ENCODE peak calls at places on chromosomes 4 and X, in ten cellular contexts. G is posterior vena cava; V is body of pancreas; M is ELR; A is activated effector memory CD4-positive, alpha-beta T cell treated with Interleukin-2 at 50 U/mL for 16 hours; L is stimulated activated CD8-positive, alpha-beta memory T cell treated with anti-CD3 and anti-CD28 coated beads, Interleukin-4, amount 100 ng/mL, for 1 hour; B is stomach; I is naive thymus-derived CD8-positive, alpha-beta T cell; R is A549; Z is NCI-H2029. O is an unnamed sample.

GRCh38 chr4:6710282-6710681 is 617 bp upstream of the MRFAP1L1 start:
- DNase-seq in G (no peak), V (no peak), M (peak; percentile 13), A (no peak), L (no peak), B (no peak), I (no peak), R (no peak), Z (no peak), O (no peak)

GRCh38 chrX:68710870-68711576 is 63.6 kb downstream of the STARD8 start:
- DNase-seq in G (no peak), V (peak; percentile 45), M (peak; percentile 69), A (no peak), L (no peak), B (peak; percentile 52), I (no peak), R (peak; percentile 73), Z (no peak), O (peak; percentile 56)

GRCh38 chr4:168197926-168198325 is 105.6 kb downstream of the ANXA10 start:
- DNase-seq in G (no peak), V (no peak), M (no peak), A (no peak), L (no peak), B (no peak), I (no peak), R (no peak), Z (no peak), O (no peak)

GRCh38 chrX:116281106-116281505 is 110.6 kb downstream of the AGTR2 start:
- DNase-seq in G (no peak), V (no peak), M (no peak), A (no peak), L (no peak), B (no peak), I (no peak), R (no peak), Z (no peak), O (no peak)

GRCh38 chr4:133146574-133147198 is 2.4 kb upstream of the PCDH10 start:
- DNase-seq in G (peak; percentile 77), V (peak; percentile 47), M (peak; percentile 72), A (no peak), L (no peak), B (no peak), I (no peak), R (no peak), Z (no peak), O (peak; percentile 36)

GRCh38 chr4:43846111-43846587 is 602.5 kb downstream of the KCTD8 start:
- DNase-seq in G (peak; percentile 68), V (no peak), M (no peak), A (no peak), L (no peak), B (no peak), I (no peak), R (no peak), Z (no peak), O (no peak)

GRCh38 chrX:107562482-107562881 is 65.8 kb upstream of the PRPS1 start:
- DNase-seq in G (no peak), V (no peak), M (peak; percentile 76), A (no peak), L (no peak), B (no peak), I (no peak), R (no peak), Z (no peak), O (peak; percentile 22)

GRCh38 chr4:39324446-39324845 is 41.7 kb downstream of the RFC1 start:
- DNase-seq in G (no peak), V (no peak), M (no peak), A (no peak), L (no peak), B (no peak), I (no peak), R (no peak), Z (no peak), O (no peak)

GRCh38 chrX:149982310-149982709 is 44.0 kb upstream of the EOLA2 start:
- DNase-seq in G (no peak), V (no peak), M (no peak), A (no peak), L (no peak), B (no peak), I (no peak), R (no peak), Z (no peak), O (no peak)

GRCh38 chr4:103099691-103100392 is at the start of gene BDH2:
- DNase-seq in G (no peak), V (peak; percentile 53), M (peak; percentile 94), A (peak; percentile 1), L (no peak), B (peak; percentile 39), I (peak; percentile 35), R (peak; percentile 75), Z (peak; percentile 82), O (peak; percentile 26)

GRCh38 chr4:187608001-187608421 is 387.6 kb upstream of the ZFP42 start:
- DNase-seq in G (no peak), V (no peak), M (peak; percentile 78), A (no peak), L (no peak), B (no peak), I (no peak), R (no peak), Z (no peak), O (no peak)

GRCh38 chr4:37601527-37601926 is 84.6 kb downstream of the RELL1 start:
- DNase-seq in G (no peak), V (no peak), M (peak; percentile 26), A (no peak), L (no peak), B (peak; percentile 68), I (no peak), R (no peak), Z (no peak), O (no peak)

GRCh38 chrX:130719399-130719798 is 183.6 kb downstream of the ENOX2 start:
- DNase-seq in G (no peak), V (no peak), M (no peak), A (no peak), L (no peak), B (no peak), I (no peak), R (no peak), Z (no peak), O (no peak)

GRCh38 chr4:7191546-7192251 is 639 bp upstream of the SORCS2 start:
- DNase-seq in G (peak; percentile 66), V (no peak), M (no peak), A (no peak), L (no peak), B (no peak), I (no peak), R (no peak), Z (no peak), O (no peak)

GRCh38 chr4:176709417-176709816 is 83.3 kb downstream of the VEGFC start:
- DNase-seq in G (no peak), V (no peak), M (no peak), A (no peak), L (no peak), B (no peak), I (no peak), R (no peak), Z (no peak), O (no peak)

GRCh38 chr4:87283151-87283550 is 39.5 kb downstream of the HSD17B13 start:
- DNase-seq in G (no peak), V (no peak), M (no peak), A (no peak), L (no peak), B (no peak), I (no peak), R (no peak), Z (no peak), O (no peak)

GRCh38 chrX:46737462-46737861 is 21.5 kb downstream of the SLC9A7 start:
- DNase-seq in G (no peak), V (no peak), M (peak; percentile 52), A (no peak), L (no peak), B (no peak), I (no peak), R (no peak), Z (no peak), O (no peak)

GRCh38 chr4:94171616-94172015 is 36.0 kb upstream of the SMARCAD1 start:
- DNase-seq in G (no peak), V (no peak), M (peak; percentile 29), A (no peak), L (no peak), B (no peak), I (no peak), R (no peak), Z (no peak), O (no peak)

GRCh38 chr4:169869487-169869886 is 111.7 kb upstream of the HPF1 start:
- DNase-seq in G (no peak), V (no peak), M (peak; percentile 6), A (no peak), L (no peak), B (no peak), I (no peak), R (no peak), Z (no peak), O (no peak)

GRCh38 chr4:5215321-5215720 is 164.0 kb downstream of the STK32B start:
- DNase-seq in G (no peak), V (no peak), M (no peak), A (no peak), L (no peak), B (no peak), I (no peak), R (no peak), Z (no peak), O (no peak)

GRCh38 chr4:98611649-98612317 is 46.6 kb downstream of the TSPAN5 start:
- DNase-seq in G (no peak), V (no peak), M (no peak), A (no peak), L (no peak), B (no peak), I (no peak), R (no peak), Z (no peak), O (no peak)

GRCh38 chrX:47664737-47665136 is 5.8 kb upstream of the UXT start:
- DNase-seq in G (no peak), V (no peak), M (no peak), A (no peak), L (no peak), B (no peak), I (no peak), R (no peak), Z (no peak), O (no peak)

GRCh38 chr4:188657365-188657764 is 518.1 kb downstream of the TRIML1 start:
- DNase-seq in G (no peak), V (no peak), M (no peak), A (no peak), L (no peak), B (no peak), I (no peak), R (no peak), Z (no peak), O (no peak)

GRCh38 chr4:11615601-11616000 is 186.9 kb upstream of the HS3ST1 start:
- DNase-seq in G (no peak), V (no peak), M (no peak), A (no peak), L (no peak), B (no peak), I (no peak), R (no peak), Z (no peak), O (no peak)

GRCh38 chrX:136446208-136446607 is 41.5 kb upstream of the BRS3 start:
- DNase-seq in G (no peak), V (no peak), M (no peak), A (no peak), L (no peak), B (no peak), I (no peak), R (no peak), Z (no peak), O (no peak)

GRCh38 chr4:137608085-137608484 is 75.8 kb upstream of the PCDH18 start:
- DNase-seq in G (no peak), V (no peak), M (no peak), A (no peak), L (no peak), B (no peak), I (no peak), R (no peak), Z (no peak), O (no peak)

GRCh38 chr4:165967486-165967885 is 94.4 kb downstream of the TLL1 start:
- DNase-seq in G (no peak), V (no peak), M (no peak), A (no peak), L (no peak), B (no peak), I (no peak), R (no peak), Z (no peak), O (no peak)

GRCh38 chrX:129957241-129958099 is 25.0 kb upstream of the BCORL1 start:
- DNase-seq in G (peak; percentile 90), V (peak; percentile 58), M (peak; percentile 67), A (no peak), L (no peak), B (peak; percentile 70), I (peak; percentile 13), R (peak; percentile 84), Z (peak; percentile 29), O (peak; percentile 60)

O was measured in 8988T.